ENCODE peak calls at places on chromosome 7, in five cellular contexts. M is lower lobe of right lung; S is sigmoid colon; O is GM12878; A is CD8-positive, alpha-beta T cell. W is an unnamed sample.

GRCh38 chr7:114695182-114695581 is 226.7 kb upstream of the MDFIC start:
- DNase-seq in S (no peak), O (no peak), A (no peak), M (no peak), W (no peak)

GRCh38 chr7:127932496-127932895 is 98.7 kb downstream of the LRRC4 start:
- DNase-seq in M (no peak), O (no peak), S (no peak), A (no peak), W (no peak)

GRCh38 chr7:46527360-46527759 is 606.3 kb upstream of the IGFBP3 start:
- DNase-seq in S (no peak), A (no peak), M (no peak), O (no peak), W (no peak)

GRCh38 chr7:125119559-125120115 is 190.0 kb upstream of the POT1 start:
- DNase-seq in A (no peak), O (no peak), M (no peak), S (no peak), W (no peak)

GRCh38 chr7:50656141-50656895 is 91.1 kb upstream of the DDC start:
- DNase-seq in S (peak; percentile 70), O (no peak), M (no peak), A (no peak), W (no peak)

GRCh38 chr7:96887426-96887825 is 117.9 kb upstream of the DLX6 start:
- DNase-seq in S (no peak), M (no peak), A (no peak), O (no peak), W (no peak)

GRCh38 chr7:89680161-89680560 is 474.1 kb upstream of the STEAP1 start:
- DNase-seq in M (no peak), S (no peak), A (no peak), O (no peak), W (no peak)

GRCh38 chr7:32879460-32879859 is 12.1 kb downstream of the KBTBD2 start:
- DNase-seq in M (no peak), A (no peak), O (no peak), S (no peak), W (no peak)

GRCh38 chr7:128741491-128741890 is 2.3 kb downstream of the CALU start:
- DNase-seq in O (no peak), S (no peak), A (no peak), M (no peak), W (no peak)

GRCh38 chr7:3159039-3159438 is 115.4 kb upstream of the CARD11 start:
- DNase-seq in A (no peak), M (no peak), O (no peak), S (no peak), W (no peak)

GRCh38 chr7:143390773-143391114 is 9.6 kb downstream of the ZYX start:
- DNase-seq in S (peak; percentile 64), M (no peak), A (no peak), O (no peak), W (no peak)

GRCh38 chr7:29878081-29878688 is 71.9 kb downstream of the WIPF3 start:
- DNase-seq in S (no peak), A (no peak), M (no peak), O (no peak), W (no peak)

GRCh38 chr7:13822678-13823077 is 166.8 kb downstream of the ETV1 start:
- DNase-seq in M (no peak), A (no peak), O (no peak), S (no peak), W (no peak)

GRCh38 chr7:102050864-102051460 is 233.5 kb downstream of the CUX1 start:
- DNase-seq in S (no peak), O (no peak), M (no peak), A (no peak), W (no peak)
- H3K27ac ChIP-seq in S (no peak overlapping the region), O (no peak overlapping the region), M (no peak overlapping the region), A (no peak overlapping the region), W (no peak overlapping the region)

GRCh38 chr7:80766724-80767123 is 128.3 kb downstream of the CD36 start:
- DNase-seq in S (no peak), O (no peak), M (no peak), A (no peak), W (no peak)
- H3K27ac ChIP-seq in S (peak overlapping the region; percentile 87), O (no peak overlapping the region), M (no peak overlapping the region), A (no peak overlapping the region), W (no peak overlapping the region)

DNA sequence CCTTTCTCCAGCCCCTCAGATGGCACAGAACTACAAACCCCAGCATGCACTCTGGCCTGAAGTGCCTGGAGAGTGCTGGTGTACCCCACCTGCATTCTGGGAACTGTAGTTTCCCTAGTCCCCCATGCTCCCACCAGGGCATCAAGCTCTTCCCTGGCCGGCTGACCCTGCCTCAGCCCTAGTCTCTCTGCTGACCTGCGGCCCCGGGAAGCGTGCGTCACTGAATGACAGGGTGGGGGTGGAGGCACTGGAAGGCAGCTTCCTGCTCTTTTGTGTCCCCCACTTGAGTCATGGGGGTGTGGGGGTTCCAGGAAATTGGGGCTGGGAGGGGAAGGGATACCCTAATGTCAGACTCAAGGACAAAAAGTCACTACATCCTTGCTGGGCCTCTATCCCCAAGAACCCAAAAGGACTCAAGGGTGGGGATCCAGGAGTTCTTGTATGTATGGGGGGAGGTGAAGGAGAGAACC is 2.1 kb downstream of the NOS3 start:
- DNase-seq in M (no peak), S (peak; percentile 66), A (no peak), O (no peak), W (no peak)
- H3K27ac ChIP-seq in M (peak overlapping the region; percentile 53), S (no peak overlapping the region), A (no peak overlapping the region), O (no peak overlapping the region), W (no peak overlapping the region)

DNA sequence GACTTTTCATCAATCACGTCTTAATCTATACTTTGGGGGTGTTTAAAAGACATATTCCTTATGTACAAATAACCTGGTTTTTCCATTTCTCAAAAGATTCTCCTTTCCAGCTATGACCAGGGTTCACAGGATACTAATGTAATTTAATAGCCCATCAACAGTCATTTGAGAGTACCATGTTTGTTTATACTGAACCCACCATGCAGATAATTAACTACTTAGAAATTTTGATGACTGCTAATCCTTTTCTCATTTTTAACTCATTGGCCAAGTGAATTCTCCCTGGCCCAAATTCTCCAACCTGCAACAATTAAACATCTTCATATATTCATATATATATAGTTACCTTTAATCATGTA is 28.8 kb upstream of the KMT2E start:
- DNase-seq in M (no peak), A (no peak), O (no peak), S (no peak), W (no peak)
- H3K27ac ChIP-seq in M (peak overlapping the region; percentile 98), A (no peak overlapping the region), O (no peak overlapping the region), S (peak overlapping the region; percentile 97), W (no peak overlapping the region)

GRCh38 chr7:99014113-99014985 is 129.6 kb downstream of the SMURF1 start:
- DNase-seq in S (peak; percentile 42), O (no peak), A (no peak), M (no peak), W (no peak)
- H3K27ac ChIP-seq in S (no peak overlapping the region), O (no peak overlapping the region), A (no peak overlapping the region), M (no peak overlapping the region), W (no peak overlapping the region)

GRCh38 chr7:82204694-82205093 is 238.9 kb downstream of the CACNA2D1 start:
- DNase-seq in S (no peak), O (no peak), M (no peak), A (no peak), W (no peak)

GRCh38 chr7:82211333-82211732 is 232.2 kb downstream of the CACNA2D1 start:
- DNase-seq in S (no peak), O (no peak), M (no peak), A (no peak), W (no peak)

GRCh38 chr7:82209200-82209599 is 234.4 kb downstream of the CACNA2D1 start:
- DNase-seq in S (no peak), M (no peak), A (no peak), O (no peak), W (no peak)

GRCh38 chr7:82210422-82211184 is 233.0 kb downstream of the CACNA2D1 start:
- DNase-seq in M (no peak), O (no peak), S (no peak), A (no peak), W (no peak)
- H3K27ac ChIP-seq in M (no peak overlapping the region), O (no peak overlapping the region), S (no peak overlapping the region), A (no peak overlapping the region), W (no peak overlapping the region)

GRCh38 chr7:129959480-129960332 is 6.9 kb upstream of the UBE2H start:
- DNase-seq in O (no peak), M (no peak), S (peak; percentile 13), A (no peak), W (no peak)

GRCh38 chr7:129955993-129956543 is 3.3 kb upstream of the UBE2H start:
- DNase-seq in S (peak; percentile 12), O (no peak), M (no peak), A (no peak), W (no peak)

GRCh38 chr7:129952653-129953560 is at the start of gene UBE2H:
- DNase-seq in M (peak; percentile 91), A (peak; percentile 97), O (peak; percentile 72), S (peak; percentile 96), W (peak; percentile 93)

DNA sequence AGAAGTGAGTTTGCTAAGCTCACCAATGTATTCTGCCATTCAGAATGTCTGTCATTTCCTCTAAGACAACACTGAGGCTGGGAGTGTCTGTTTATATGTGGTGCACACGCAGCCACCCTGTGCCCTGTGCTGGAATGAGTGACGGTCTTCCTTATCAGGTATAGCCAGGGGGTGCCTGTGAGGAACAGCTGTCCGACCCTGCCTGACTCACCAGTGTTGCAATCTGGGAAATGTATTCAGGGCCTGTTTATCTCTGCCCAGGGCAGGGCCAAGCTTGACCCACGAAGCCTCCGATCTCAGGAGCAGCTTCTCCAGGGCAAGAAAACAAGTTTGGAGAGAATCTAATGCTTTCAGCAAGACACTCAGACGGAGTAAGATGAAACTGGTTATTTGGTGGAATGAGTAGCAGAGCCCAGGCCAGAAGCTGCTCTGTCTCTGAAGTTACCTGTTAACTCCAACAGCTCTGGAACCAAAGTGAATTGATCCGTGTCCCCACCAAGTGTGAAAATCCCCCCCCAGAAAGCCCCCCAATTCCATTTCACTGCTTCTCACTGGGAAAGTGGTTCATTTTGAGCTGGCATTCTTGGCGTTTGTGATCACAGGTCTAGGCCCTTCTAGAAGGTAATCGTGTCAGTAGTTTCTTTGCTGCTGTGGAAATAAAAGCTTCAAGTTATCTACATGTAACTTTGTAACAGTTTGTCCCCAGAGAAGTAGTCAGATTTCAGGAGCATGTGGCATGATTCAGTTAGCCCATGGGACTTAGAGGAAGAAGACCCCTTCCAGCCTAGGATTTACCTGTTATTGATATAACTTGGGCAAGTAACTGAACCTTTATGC is 6.1 kb upstream of the UBE2H start:
- DNase-seq in A (no peak), M (no peak), S (peak; percentile 59), O (no peak), W (no peak)
- H3K27ac ChIP-seq in A (no peak overlapping the region), M (peak overlapping the region; percentile 20), S (no peak overlapping the region), O (no peak overlapping the region), W (no peak overlapping the region)

W was measured in caudate nucleus.